ENCODE peak calls at places on chromosomes 6 and 20, in six cellular contexts. W, R, E, S, D and I are unnamed samples.

GRCh38 chr20:33649201-33649631 is 12.9 kb upstream of the C20orf144 start:
- DNase-seq in W (no peak), R (no peak), E (no peak), S (no peak), D (peak; percentile 79), I (no peak)

GRCh38 chr6:154343473-154344308 is 12.9 kb downstream of the IPCEF1 start:
- DNase-seq in W (peak; percentile 79), R (peak; percentile 24), E (no peak), S (peak; percentile 74), D (peak; percentile 87), I (no peak)

GRCh38 chr6:142088858-142089216 is 43.9 kb upstream of the GJE1 start:
- DNase-seq in W (no peak), R (no peak), E (peak; percentile 7), S (no peak), D (no peak), I (no peak)

GRCh38 chr6:13915566-13916229 is 9.1 kb upstream of the RNF182 start:
- DNase-seq in W (no peak), R (no peak), E (no peak), S (no peak), D (no peak), I (no peak)

GRCh38 chr20:33669224-33669623 is 2.5 kb downstream of the ACTL10 start:
- DNase-seq in W (no peak), R (no peak), E (no peak), S (no peak), D (no peak), I (no peak)

GRCh38 chr6:163513570-163514166 is 99.2 kb downstream of the QKI start:
- DNase-seq in W (no peak), R (no peak), E (no peak), S (no peak), D (no peak), I (no peak)

GRCh38 chr6:129183681-129184216 is 300.8 kb downstream of the LAMA2 start:
- DNase-seq in W (no peak), R (peak; percentile 56), E (no peak), S (no peak), D (no peak), I (no peak)

GRCh38 chr20:41618807-41619294 is 674 bp upstream of the CHD6 start:
- DNase-seq in W (no peak), R (no peak), E (no peak), S (no peak), D (peak; percentile 24), I (peak; percentile 90)

GRCh38 chr6:90271831-90272230 is 24.8 kb downstream of the BACH2 start:
- DNase-seq in W (no peak), R (no peak), E (no peak), S (no peak), D (no peak), I (no peak)

GRCh38 chr20:14922503-14923267 is 585.3 kb upstream of the FLRT3 start:
- DNase-seq in W (no peak), R (no peak), E (no peak), S (no peak), D (no peak), I (no peak)

GRCh38 chr6:145836170-145836569 is 21.6 kb upstream of the FBXO30 start:
- DNase-seq in W (no peak), R (no peak), E (no peak), S (no peak), D (no peak), I (no peak)

DNA sequence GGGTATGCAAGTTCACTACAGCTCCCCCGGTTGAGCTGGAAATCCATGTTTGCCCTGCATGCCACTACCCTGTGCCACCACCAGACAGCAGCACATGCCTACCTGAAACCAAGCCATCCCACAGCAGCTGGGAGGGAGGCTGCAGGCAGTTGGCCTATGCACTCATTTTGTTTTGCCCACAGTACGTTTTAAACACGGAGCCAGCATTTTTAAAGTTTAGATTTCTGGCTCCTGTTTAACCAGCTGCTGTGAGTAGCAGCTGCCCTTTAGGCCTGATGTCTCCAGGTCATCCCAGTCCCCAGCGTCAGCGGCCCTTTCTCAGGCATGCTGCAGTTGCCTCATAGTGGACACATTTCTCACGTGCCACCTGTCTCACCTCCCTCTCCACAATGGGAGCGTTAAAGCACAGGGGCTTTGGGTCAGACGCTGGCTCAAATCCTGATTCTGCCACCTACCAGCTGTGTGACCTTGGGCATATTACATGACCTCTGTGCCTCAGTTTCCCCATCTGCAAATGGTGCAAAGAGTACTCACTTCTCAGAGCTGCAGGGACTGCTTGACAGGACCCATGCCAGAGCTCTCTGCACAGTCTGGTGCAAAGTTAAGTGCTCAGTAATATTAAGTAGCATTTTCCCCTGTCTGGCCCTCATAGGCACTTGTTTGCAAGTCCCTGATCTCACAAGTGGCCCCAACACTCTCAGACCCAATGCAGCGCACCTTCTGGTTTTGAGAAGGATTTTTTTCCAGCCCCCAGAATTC is 8.2 kb upstream of the UBE2V1 start:
- DNase-seq in W (peak; percentile 75), R (peak; percentile 56), E (no peak), S (peak; percentile 75), D (peak; percentile 79), I (no peak)
- TF ChIP-seq POLR2AphosphoS5 in W (no peak), R (peak; percentile 51), E (no peak), S (no peak), D (peak; percentile 9), I (no peak)

DNA sequence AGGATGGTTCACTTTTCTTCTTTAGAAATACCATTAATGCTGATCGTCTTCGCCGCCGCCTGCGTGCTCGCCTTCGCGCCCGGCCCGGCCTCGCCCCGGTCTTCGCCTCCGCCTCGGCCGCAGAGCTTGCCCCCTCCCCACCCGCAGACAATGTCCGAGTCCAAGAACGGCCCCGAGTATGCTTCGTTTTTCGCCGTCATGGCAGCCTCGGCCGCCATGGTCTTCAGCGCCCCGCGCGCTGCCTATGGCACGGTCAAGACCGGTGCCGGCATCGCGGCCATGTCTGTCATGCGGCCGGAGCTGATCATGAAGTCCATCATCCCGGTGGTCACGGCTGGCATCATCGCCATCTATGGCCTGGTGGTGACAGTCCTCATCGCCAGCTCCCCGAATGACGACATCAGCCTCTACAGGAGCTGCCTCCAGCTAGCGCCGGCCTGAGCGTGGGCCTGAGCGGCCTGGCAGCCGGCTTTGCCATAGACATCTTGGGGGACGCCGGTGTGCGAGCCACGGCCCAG is 4.7 kb upstream of the PRPH2 start:
- DNase-seq in W (no peak), R (no peak), E (no peak), S (no peak), D (no peak), I (no peak)
- TF ChIP-seq POLR2A in W (no peak), R (no peak), E (no peak), S (no peak), D (no peak), I (no peak)

DNA sequence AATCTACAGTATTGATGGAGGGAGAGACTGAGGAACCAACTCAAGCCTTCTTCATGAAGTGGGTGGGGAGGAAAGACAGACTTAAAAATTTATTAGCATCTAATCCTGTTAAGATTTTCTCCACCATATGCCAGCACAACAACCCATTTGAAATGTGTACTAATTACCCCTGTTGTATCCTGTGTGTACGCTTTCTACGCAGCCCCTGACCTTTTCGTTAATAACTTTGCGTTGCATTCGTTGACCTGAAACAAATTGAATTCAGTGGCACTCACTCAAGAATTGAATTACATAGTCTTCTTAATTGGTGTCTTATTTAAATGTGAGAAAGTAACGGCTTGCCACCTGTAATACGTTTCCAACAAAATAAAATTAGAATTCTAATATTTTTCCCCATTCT is 113.9 kb downstream of the LINC00237 start:
- DNase-seq in W (no peak), R (no peak), E (no peak), S (no peak), D (no peak), I (no peak)
- TF ChIP-seq POLR2AphosphoS5 in W (no peak), R (no peak), E (no peak), S (no peak), D (no peak), I (no peak)

DNA sequence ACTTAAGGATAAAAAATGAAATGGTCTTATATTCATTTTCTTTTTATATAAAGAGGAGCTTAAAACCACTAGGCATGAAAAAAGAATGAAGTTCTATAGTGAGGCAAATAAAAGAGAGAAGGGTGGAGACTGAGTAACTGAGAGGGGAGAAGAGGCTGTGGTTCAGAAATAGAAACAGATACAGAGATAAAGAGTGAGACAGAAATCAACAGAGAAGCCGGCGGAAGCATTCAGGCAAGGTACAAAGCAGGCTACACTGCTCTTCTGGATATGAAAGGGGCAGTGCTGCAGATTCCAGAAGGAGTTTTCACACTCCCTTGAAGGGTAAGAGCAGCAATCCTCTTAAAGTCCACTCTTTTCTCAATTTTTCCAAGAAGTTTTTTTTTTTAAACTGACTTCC is 29.9 kb downstream of the NFATC2 start:
- DNase-seq in W (no peak), R (no peak), E (no peak), S (no peak), D (no peak), I (no peak)
- TF ChIP-seq POLR2A in W (no peak), R (no peak), E (no peak), S (no peak), D (no peak), I (no peak)

DNA sequence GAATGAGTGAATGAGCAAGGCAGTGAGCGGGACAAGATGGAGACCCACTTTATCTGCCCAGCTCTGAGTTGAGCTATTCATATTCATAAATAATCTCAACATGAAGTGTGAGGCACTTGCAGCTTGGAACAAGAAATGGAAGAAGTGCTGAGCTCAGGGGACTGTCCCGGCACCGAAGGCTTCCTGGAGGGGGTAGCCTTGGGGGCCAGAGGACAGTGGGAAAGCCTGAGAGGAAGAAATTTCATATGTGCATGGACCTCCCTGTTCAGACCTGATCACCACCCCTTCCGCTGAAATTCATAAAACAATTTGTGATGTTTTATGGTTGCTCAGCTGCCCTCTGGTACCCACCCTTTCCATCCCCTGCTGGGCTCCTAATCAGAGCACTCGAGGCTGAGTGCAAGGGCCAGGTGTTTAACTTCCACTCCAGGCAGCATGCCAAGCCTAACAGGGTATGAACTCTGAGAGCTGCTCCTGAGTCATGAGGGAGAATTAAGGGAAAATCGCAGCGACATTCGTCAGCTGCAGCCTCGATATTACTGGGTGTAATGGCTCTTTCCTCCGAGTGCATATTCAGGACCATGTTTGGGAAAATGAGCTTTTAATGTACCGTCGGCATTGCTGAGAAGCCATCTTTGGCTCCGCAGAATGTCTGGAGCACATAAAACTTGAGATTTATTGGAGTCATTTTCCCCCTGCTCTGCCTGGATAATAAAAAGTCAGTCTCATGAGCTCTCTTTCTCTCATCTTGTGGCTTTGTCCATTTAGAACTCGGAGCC is 103.4 kb downstream of the TOX2 start:
- DNase-seq in W (peak; percentile 91), R (peak; percentile 85), E (no peak), S (no peak), D (peak; percentile 88), I (no peak)
- TF ChIP-seq POLR2AphosphoS5 in W (peak; percentile 52), R (peak; percentile 59), E (no peak), S (no peak), D (no peak), I (peak; percentile 18)